ENCODE peak calls at places on chromosomes 11 and 22, in seven cellular contexts. G, C, X, T, U, A and J are unnamed samples.
A peak's percentile ranks its signal among the peaks of the same experiment; 100 is the strongest.

GRCh38 chr11:43937434-43938411 is 4.7 kb upstream of the C11orf96 start:
- DNase-seq in C (peak; percentile 70), T (no peak), U (peak; percentile 81), G (no peak), A (peak; percentile 83), X (no peak), J (no peak)

GRCh38 chr11:16338397-16338796 is 17.9 kb downstream of the SOX6 start:
- DNase-seq in X (no peak), U (peak; percentile 41), G (no peak), T (no peak), A (no peak), C (peak; percentile 91), J (no peak)

GRCh38 chr11:102592634-102593581 is 32.2 kb downstream of the MMP20 start:
- DNase-seq in U (peak; percentile 42), X (no peak), T (peak; percentile 72), A (peak; percentile 73), C (peak; percentile 20), G (peak; percentile 37), J (no peak)

GRCh38 chr11:70517996-70518907 is 119.9 kb downstream of the CTTN start:
- DNase-seq in U (peak; percentile 84), G (peak; percentile 42), C (peak; percentile 64), T (no peak), X (no peak), A (peak; percentile 96), J (no peak)

GRCh38 chr11:37724305-37724704 is 1126.3 kb upstream of the RAG2 start:
- DNase-seq in U (no peak), C (no peak), A (no peak), T (no peak), G (no peak), X (no peak), J (no peak)

GRCh38 chr11:91802475-91802874 is 422.1 kb upstream of the FAT3 start:
- DNase-seq in X (no peak), T (peak; percentile 45), G (no peak), C (no peak), U (no peak), A (no peak), J (no peak)

GRCh38 chr22:50419116-50419515 is 55.7 kb downstream of the SBF1 start:
- DNase-seq in A (no peak), G (no peak), U (no peak), X (no peak), T (no peak), C (no peak), J (no peak)

GRCh38 chr11:92611157-92611556 is 358.3 kb upstream of the MTNR1B start:
- DNase-seq in G (no peak), T (peak; percentile 69), X (no peak), U (no peak), A (no peak), C (no peak), J (no peak)

GRCh38 chr11:925496-926301 is at the start of gene AP2A2:
- DNase-seq in X (peak; percentile 93), C (peak; percentile 86), T (peak; percentile 95), U (peak; percentile 86), A (peak; percentile 98), G (peak; percentile 86), J (peak; percentile 90)

GRCh38 chr11:47784785-47785381 is 17.7 kb upstream of the FNBP4 start:
- DNase-seq in X (no peak), U (no peak), T (no peak), C (no peak), A (no peak), G (no peak), J (no peak)

GRCh38 chr22:47071078-47071811 is 308.8 kb downstream of the TBC1D22A start:
- DNase-seq in X (no peak), U (no peak), T (no peak), G (peak; percentile 10), A (no peak), C (no peak), J (no peak)

GRCh38 chr11:43567396-43567975 is 113.1 kb upstream of the HSD17B12 start:
- DNase-seq in X (no peak), C (peak; percentile 56), T (peak; percentile 54), U (peak; percentile 49), G (no peak), A (peak; percentile 75), J (no peak)

GRCh38 chr11:119702261-119702591 is 26.8 kb downstream of the NECTIN1 start:
- DNase-seq in T (no peak), C (peak; percentile 60), G (no peak), A (no peak), U (peak; percentile 59), X (no peak), J (no peak)

DNA sequence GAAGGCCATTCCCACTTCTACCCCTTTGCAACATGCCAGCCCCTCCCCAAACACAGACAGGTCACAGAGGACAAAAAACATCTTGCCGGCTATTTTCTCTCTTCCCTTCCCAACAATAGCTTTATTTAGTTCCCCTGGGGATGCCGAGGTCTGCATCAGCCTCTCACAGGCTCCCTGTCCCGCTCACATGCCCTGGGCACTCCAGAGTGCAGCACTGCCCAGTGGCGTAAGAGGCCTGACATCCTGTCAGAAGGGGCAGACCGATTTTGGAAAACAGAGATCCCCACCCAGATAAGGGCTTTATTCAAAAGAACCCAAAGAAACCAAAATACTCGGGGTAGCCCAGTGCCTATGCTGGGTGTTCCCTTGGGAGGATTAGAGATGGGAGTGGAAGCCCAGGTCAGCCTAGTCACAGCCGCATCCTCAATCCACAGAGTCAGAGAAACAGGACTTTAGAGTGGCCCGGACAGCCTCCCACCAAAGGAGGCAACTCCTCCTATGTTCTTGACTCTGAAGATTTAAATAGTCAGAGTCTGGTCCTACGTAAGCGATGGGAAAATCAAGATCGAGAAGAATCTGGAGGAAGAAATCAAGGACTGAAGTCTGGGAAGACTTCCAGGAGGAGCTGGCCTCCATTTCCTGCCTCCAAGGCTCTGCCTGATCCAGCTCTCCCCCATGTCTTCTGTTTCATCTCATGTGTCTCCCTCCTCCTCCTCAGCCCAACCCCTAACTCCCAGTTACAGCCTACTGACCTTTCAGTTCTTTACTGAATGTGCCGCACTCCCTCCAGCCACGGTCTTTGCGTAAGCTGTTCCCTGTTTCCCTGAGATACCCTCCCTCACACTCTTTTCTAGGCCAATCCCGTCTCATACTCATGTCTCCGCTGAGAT is 129.3 kb downstream of the FBXO7 start:
- DNase-seq in U (no peak), T (no peak), X (no peak), C (no peak), A (peak; percentile 49), G (no peak), J (no peak)
- H3K4me2 ChIP-seq in U (no peak overlapping the region), T (no peak overlapping the region), X (no peak overlapping the region), C (no peak overlapping the region), A (no peak overlapping the region), G (no peak overlapping the region), J (no peak overlapping the region)

GRCh38 chr22:27872488-27872887 is 46.6 kb downstream of the PITPNB start:
- DNase-seq in T (no peak), A (no peak), G (no peak), C (no peak), U (no peak), X (no peak), J (no peak)

GRCh38 chr22:27874185-27874584 is 44.9 kb downstream of the PITPNB start:
- DNase-seq in G (no peak), C (no peak), U (no peak), A (no peak), X (no peak), T (no peak), J (no peak)

GRCh38 chr22:27871306-27872014 is 47.6 kb downstream of the PITPNB start:
- DNase-seq in U (no peak), X (no peak), T (no peak), A (no peak), C (no peak), G (no peak), J (no peak)

GRCh38 chr22:27874756-27875155 is 44.3 kb downstream of the PITPNB start:
- DNase-seq in U (no peak), X (no peak), G (no peak), C (no peak), T (no peak), A (no peak), J (no peak)

DNA sequence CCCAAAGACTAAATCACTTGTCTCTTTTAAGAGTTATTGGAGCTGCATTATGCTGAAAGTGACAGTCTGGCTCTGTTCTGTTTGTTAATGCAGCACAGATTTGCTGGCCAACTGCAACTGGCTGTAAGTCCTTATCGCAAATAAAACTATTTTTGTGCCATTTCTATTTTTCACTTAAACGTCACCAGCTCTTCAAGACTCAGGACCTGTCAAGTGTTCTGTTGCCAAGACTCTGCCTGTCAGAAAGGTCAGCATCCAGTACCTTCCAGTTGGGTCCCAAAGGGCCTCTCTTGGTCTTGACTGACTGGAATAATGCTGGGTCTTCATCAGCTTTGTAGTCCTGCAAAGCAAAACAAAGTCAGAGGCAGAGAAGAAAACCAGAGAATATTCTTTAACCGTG is 45.6 kb downstream of the PITPNB start:
- DNase-seq in C (no peak), X (no peak), U (no peak), A (no peak), G (no peak), T (no peak), J (no peak)
- H3K79me1 ChIP-seq in C (peaks cover 46% of the 10 kb centered on the region), X (peaks cover 5% of the 10 kb centered on the region), U (peaks cover 11% of the 10 kb centered on the region), A (no peaks in the 10 kb centered on the region), G (peaks cover 3% of the 10 kb centered on the region), T (peaks cover 7% of the 10 kb centered on the region), J (no peaks in the 10 kb centered on the region)

GRCh38 chr11:117202386-117203068 is 3.4 kb downstream of the TAGLN start:
- DNase-seq in C (no peak), T (peak; percentile 14), U (no peak), A (no peak), X (no peak), G (no peak), J (no peak)

GRCh38 chr11:117203069-117203407 is 3.9 kb downstream of the TAGLN start:
- DNase-seq in X (no peak), T (no peak), G (no peak), U (no peak), A (no peak), C (no peak), J (no peak)

GRCh38 chr11:117204283-117205080 is 5.3 kb downstream of the TAGLN start:
- DNase-seq in T (peak; percentile 48), G (no peak), A (no peak), X (no peak), U (no peak), C (no peak), J (no peak)

GRCh38 chr11:117201906-117202305 is 2.7 kb downstream of the TAGLN start:
- DNase-seq in T (peak; percentile 31), X (no peak), G (no peak), A (no peak), C (no peak), U (no peak), J (no peak)

DNA sequence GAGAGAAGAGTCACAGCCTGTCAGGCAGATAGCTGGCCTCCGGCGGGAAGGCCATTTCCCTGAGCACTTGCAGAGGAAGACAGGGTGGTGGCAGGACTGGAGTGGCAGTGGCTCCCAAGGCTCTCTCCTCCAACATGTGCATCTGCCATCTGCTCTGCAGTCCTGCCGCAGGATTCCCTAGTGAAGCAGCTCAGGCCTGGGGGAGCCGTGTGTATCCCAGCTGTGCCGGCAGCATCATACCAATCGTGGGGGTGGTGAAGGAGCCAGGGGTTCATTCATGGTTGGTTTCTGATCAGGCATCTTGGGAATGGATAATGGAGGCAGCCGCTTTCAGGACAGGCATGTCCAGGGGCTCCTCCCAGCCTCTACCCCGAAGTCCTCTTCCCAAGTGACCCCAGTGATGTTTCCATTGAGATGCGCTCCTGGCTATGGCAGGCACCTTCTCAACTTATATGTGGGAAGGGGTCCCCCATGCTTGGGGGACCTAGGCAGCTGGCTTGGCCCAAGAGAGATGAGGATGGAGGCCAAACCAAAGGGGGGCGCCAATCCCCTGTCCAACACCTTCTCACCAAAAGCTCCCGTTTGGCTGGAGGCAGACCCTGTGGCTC is 6.1 kb downstream of the TAGLN start:
- DNase-seq in G (no peak), A (no peak), X (peak; percentile 56), T (peak; percentile 25), C (no peak), U (no peak), J (no peak)
- H3K4me2 ChIP-seq in G (no peak overlapping the region), A (no peak overlapping the region), X (no peak overlapping the region), T (no peak overlapping the region), C (no peak overlapping the region), U (no peak overlapping the region), J (no peak overlapping the region)

GRCh38 chr11:17730137-17730536 is 4.4 kb upstream of the KCNC1 start:
- DNase-seq in C (no peak), T (no peak), U (no peak), A (no peak), G (no peak), X (no peak), J (no peak)
- H3K79me1 ChIP-seq in C (no peaks in the 10 kb centered on the region), T (no peaks in the 10 kb centered on the region), U (no peaks in the 10 kb centered on the region), A (no peaks in the 10 kb centered on the region), G (no peaks in the 10 kb centered on the region), X (no peaks in the 10 kb centered on the region), J (peaks cover 2% of the 10 kb centered on the region)